ENCODE peak calls at places on chromosomes 7 and 10, in seven cellular contexts. V, I, L, B, J, O and X are unnamed samples.

GRCh38 chr10:45433716-45434469 is 59.9 kb downstream of the ALOX5 start:
- ATAC-seq in V (peak), I (no peak), L (peak), B (no peak), J (peak), O (no peak), X (no peak)

GRCh38 chr10:74982634-74982982 is 128.8 kb upstream of the SAMD8 start:
- ATAC-seq in V (no peak), I (no peak), L (no peak), B (no peak), J (no peak), O (no peak), X (no peak)

GRCh38 chr10:102211615-102212299 is 14.3 kb upstream of the ELOVL3 start:
- ATAC-seq in V (no peak), I (no peak), L (no peak), B (no peak), J (no peak), O (no peak), X (no peak)

GRCh38 chr10:32039745-32040144 is 16.5 kb downstream of the KIF5B start:
- ATAC-seq in V (no peak), I (peak), L (no peak), B (peak), J (no peak), O (no peak), X (no peak)

GRCh38 chr10:35911233-35911632 is 269.1 kb upstream of the FZD8 start:
- ATAC-seq in V (no peak), I (no peak), L (no peak), B (no peak), J (no peak), O (no peak), X (no peak)

GRCh38 chr10:35397953-35398352 is 61.6 kb downstream of the CCNY start:
- ATAC-seq in V (no peak), I (no peak), L (no peak), B (no peak), J (no peak), O (no peak), X (no peak)

GRCh38 chr7:22402250-22402649 is 45.3 kb upstream of the RAPGEF5 start:
- ATAC-seq in V (no peak), I (no peak), L (no peak), B (no peak), J (peak), O (no peak), X (no peak)

GRCh38 chr7:14137676-14138075 is 148.2 kb upstream of the ETV1 start:
- ATAC-seq in V (no peak), I (no peak), L (no peak), B (no peak), J (no peak), O (no peak), X (no peak)

GRCh38 chr7:27048438-27048837 is 47.4 kb downstream of the HOXA1 start:
- ATAC-seq in V (no peak), I (no peak), L (no peak), B (no peak), J (no peak), O (no peak), X (no peak)

GRCh38 chr10:17914169-17915045 is 37.3 kb upstream of the SLC39A12 start:
- ATAC-seq in V (no peak), I (no peak), L (no peak), B (peak), J (no peak), O (no peak), X (no peak)

GRCh38 chr7:26699761-26700160 is 164.6 kb downstream of the SKAP2 start:
- ATAC-seq in V (no peak), I (no peak), L (no peak), B (no peak), J (no peak), O (no peak), X (no peak)

GRCh38 chr10:104026762-104027161 is 58.9 kb downstream of the COL17A1 start:
- ATAC-seq in V (no peak), I (no peak), L (no peak), B (no peak), J (no peak), O (no peak), X (no peak)

GRCh38 chr7:22143496-22143895 is 197.8 kb upstream of the CDCA7L start:
- ATAC-seq in V (no peak), I (no peak), L (no peak), B (no peak), J (no peak), O (no peak), X (no peak)

GRCh38 chr7:108164946-108165345 is 34.8 kb upstream of the LAMB4 start:
- ATAC-seq in V (no peak), I (no peak), L (no peak), B (no peak), J (no peak), O (no peak), X (peak)

GRCh38 chr7:87590578-87590977 is 10.1 kb downstream of the ABCB1 start:
- ATAC-seq in V (peak), I (no peak), L (no peak), B (no peak), J (peak), O (no peak), X (no peak)

GRCh38 chr10:33180390-33180789 is 154.1 kb downstream of the NRP1 start:
- ATAC-seq in V (no peak), I (no peak), L (no peak), B (no peak), J (no peak), O (no peak), X (no peak)

GRCh38 chr10:47361293-47361692 is 13.1 kb downstream of the RBP3 start:
- ATAC-seq in V (no peak), I (peak), L (peak), B (peak), J (no peak), O (no peak), X (peak)

GRCh38 chr7:69597278-69598076 is 798 bp upstream of the AUTS2 start:
- ATAC-seq in V (peak), I (peak), L (peak), B (peak), J (no peak), O (peak), X (peak)

GRCh38 chr10:127834221-127834620 is 58.5 kb downstream of the CLRN3 start:
- ATAC-seq in V (no peak), I (peak), L (no peak), B (peak), J (no peak), O (no peak), X (no peak)

GRCh38 chr7:88001744-88002530 is 67.9 kb downstream of the ADAM22 start:
- ATAC-seq in V (no peak), I (peak), L (no peak), B (peak), J (no peak), O (no peak), X (peak)

GRCh38 chr7:28203498-28204240 is 23.1 kb upstream of the JAZF1 start:
- ATAC-seq in V (no peak), I (no peak), L (no peak), B (no peak), J (no peak), O (no peak), X (no peak)

GRCh38 chr7:45592230-45592991 is 18.2 kb downstream of the ADCY1 start:
- ATAC-seq in V (no peak), I (no peak), L (no peak), B (no peak), J (no peak), O (no peak), X (no peak)

GRCh38 chr7:116910367-116910766 is 42.9 kb upstream of the ST7 start:
- ATAC-seq in V (no peak), I (peak), L (no peak), B (peak), J (no peak), O (no peak), X (no peak)

GRCh38 chr7:101898019-101898575 is 80.7 kb downstream of the CUX1 start:
- ATAC-seq in V (no peak), I (no peak), L (no peak), B (no peak), J (no peak), O (no peak), X (peak)

GRCh38 chr10:11227103-11227502 is 209.4 kb downstream of the CELF2 start:
- ATAC-seq in V (peak), I (no peak), L (no peak), B (no peak), J (peak), O (peak), X (no peak)